ENCODE peak calls at places on chromosomes 13 and 19, in seven cellular contexts. G is neural crest cell, B is MCF 10A, O is mucosa of descending colon, X is RWPE1, P is mesothelial cell of epicardium, D is IMR-90. A is an unnamed sample.
A peak's percentile ranks its signal among the peaks of the same experiment; 100 is the strongest.

GRCh38 chr19:49430678-49431329 is 5.6 kb downstream of the GFY start:
- DNase-seq in O (no peak), P (no peak), D (no peak), B (peak; percentile 38), X (no peak), G (no peak), A (no peak)

GRCh38 chr19:35116085-35116801 is 620 bp downstream of the FXYD3 start:
- DNase-seq in P (no peak), D (no peak), X (peak; percentile 78), O (peak; percentile 90), G (no peak), B (peak; percentile 79), A (no peak)

GRCh38 chr19:46975918-46976782 is 43.5 kb upstream of the NPAS1 start:
- DNase-seq in P (peak; percentile 55), G (no peak), D (peak; percentile 93), O (peak; percentile 63), X (peak; percentile 65), B (peak; percentile 61), A (no peak)

GRCh38 chr19:9535934-9536333 is 2.5 kb downstream of the ZNF426 start:
- DNase-seq in P (no peak), X (no peak), G (no peak), B (no peak), D (no peak), O (no peak), A (no peak)

GRCh38 chr13:102487330-102487729 is 85.5 kb upstream of the FGF14 start:
- DNase-seq in O (no peak), G (no peak), D (no peak), P (no peak), B (no peak), X (no peak), A (no peak)

GRCh38 chr19:23098988-23099387 is 17.8 kb upstream of the ZNF730 start:
- DNase-seq in D (no peak), P (no peak), B (no peak), X (no peak), G (no peak), O (no peak), A (no peak)

GRCh38 chr13:37870895-37871550 is 1.5 kb upstream of the TRPC4 start:
- DNase-seq in X (peak; percentile 4), O (no peak), B (peak; percentile 13), G (no peak), D (peak; percentile 79), P (no peak), A (no peak)

GRCh38 chr19:30316560-30317106 is 55.6 kb upstream of the ZNF536 start:
- DNase-seq in G (no peak), P (no peak), O (no peak), D (no peak), X (no peak), B (no peak), A (no peak)

GRCh38 chr19:1040476-1041271 is 767 bp downstream of the ABCA7 start:
- DNase-seq in G (peak; percentile 79), B (peak; percentile 94), P (peak; percentile 90), X (peak; percentile 99), O (peak; percentile 93), D (peak; percentile 93), A (no peak)

GRCh38 chr13:114282143-114282685 is 813 bp downstream of the UPF3A start:
- DNase-seq in O (peak; percentile 46), X (peak; percentile 55), G (peak; percentile 27), P (peak; percentile 56), B (peak; percentile 79), D (peak; percentile 65), A (peak; percentile 74)

GRCh38 chr19:35249146-35249847 is 495 bp downstream of the LSR start:
- DNase-seq in X (peak; percentile 45), B (peak; percentile 26), D (no peak), O (peak; percentile 55), G (no peak), P (no peak), A (peak; percentile 64)

GRCh38 chr13:113599396-113599795 is 14.8 kb downstream of the TFDP1 start:
- DNase-seq in G (no peak), D (no peak), O (no peak), P (no peak), X (no peak), B (no peak), A (no peak)

GRCh38 chr19:58387338-58388174 is 487 bp downstream of the RPS5 start:
- DNase-seq in O (no peak), D (no peak), G (no peak), X (no peak), B (no peak), P (no peak), A (no peak)

GRCh38 chr13:30774214-30774730 is 38.9 kb downstream of the ALOX5AP start:
- DNase-seq in X (no peak), G (no peak), O (no peak), P (no peak), D (no peak), B (no peak), A (no peak)

GRCh38 chr19:46574533-46574932 is 26.6 kb upstream of the CALM3 start:
- DNase-seq in X (no peak), B (no peak), P (no peak), D (no peak), G (no peak), O (no peak), A (no peak)

GRCh38 chr13:51861728-51862300 is at the start of gene CCDC70:
- DNase-seq in X (peak; percentile 41), G (no peak), B (peak; percentile 21), O (no peak), P (no peak), D (peak; percentile 39), A (no peak)

GRCh38 chr19:49194408-49194807 is 36.8 kb downstream of the TRPM4 start:
- DNase-seq in B (no peak), O (no peak), D (no peak), P (no peak), X (no peak), G (no peak), A (no peak)

GRCh38 chr19:48963371-48964204 is 1.5 kb upstream of the FTL start:
- DNase-seq in X (peak; percentile 75), G (peak; percentile 54), D (peak; percentile 71), B (peak; percentile 54), O (peak; percentile 83), P (peak; percentile 76), A (peak; percentile 78)

DNA sequence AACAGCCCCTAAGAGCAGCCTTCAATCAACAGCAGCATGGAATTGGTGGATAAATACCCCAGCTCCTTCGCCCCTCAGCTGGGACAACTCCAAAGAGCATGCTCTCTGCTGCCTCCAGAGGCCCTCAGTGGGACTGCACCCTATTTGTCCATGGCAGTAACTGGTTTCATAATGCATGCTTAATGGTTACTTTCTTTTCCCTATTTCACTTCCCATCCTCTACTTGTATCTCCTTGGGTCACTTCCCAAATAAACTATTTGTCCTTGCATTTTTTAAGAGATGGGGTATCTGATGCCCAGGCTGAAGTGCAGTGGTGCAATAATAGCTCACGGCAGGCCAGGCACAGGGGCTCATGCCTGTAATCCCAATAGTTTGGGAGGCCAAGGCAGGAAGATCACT is 13.5 kb upstream of the TPM4 start:
- DNase-seq in X (peak; percentile 57), B (peak; percentile 57), P (no peak), D (no peak), O (peak; percentile 78), G (peak; percentile 66), A (no peak)
- TF ChIP-seq CTCF in X (peak; percentile 97), B (peak; percentile 87), P (peak; percentile 76), D (peak; percentile 63), O (peak; percentile 85), G (peak; percentile 80), A (peak; percentile 86)

GRCh38 chr19:7883796-7884570 is 4.3 kb upstream of the LRRC8E start:
- DNase-seq in P (no peak), G (no peak), D (peak; percentile 33), B (peak; percentile 56), X (no peak), O (no peak), A (no peak)
- TF ChIP-seq CTCF in P (no peak), G (no peak), D (no peak), B (no peak), X (no peak), O (no peak), A (no peak)

GRCh38 chr13:111981446-111982165 is 85.3 kb upstream of the SOX1 start:
- DNase-seq in D (no peak), G (no peak), O (no peak), B (no peak), X (no peak), P (no peak), A (peak; percentile 51)
- TF ChIP-seq CTCF in D (no peak), G (no peak), O (no peak), B (no peak), X (no peak), P (no peak), A (no peak)

DNA sequence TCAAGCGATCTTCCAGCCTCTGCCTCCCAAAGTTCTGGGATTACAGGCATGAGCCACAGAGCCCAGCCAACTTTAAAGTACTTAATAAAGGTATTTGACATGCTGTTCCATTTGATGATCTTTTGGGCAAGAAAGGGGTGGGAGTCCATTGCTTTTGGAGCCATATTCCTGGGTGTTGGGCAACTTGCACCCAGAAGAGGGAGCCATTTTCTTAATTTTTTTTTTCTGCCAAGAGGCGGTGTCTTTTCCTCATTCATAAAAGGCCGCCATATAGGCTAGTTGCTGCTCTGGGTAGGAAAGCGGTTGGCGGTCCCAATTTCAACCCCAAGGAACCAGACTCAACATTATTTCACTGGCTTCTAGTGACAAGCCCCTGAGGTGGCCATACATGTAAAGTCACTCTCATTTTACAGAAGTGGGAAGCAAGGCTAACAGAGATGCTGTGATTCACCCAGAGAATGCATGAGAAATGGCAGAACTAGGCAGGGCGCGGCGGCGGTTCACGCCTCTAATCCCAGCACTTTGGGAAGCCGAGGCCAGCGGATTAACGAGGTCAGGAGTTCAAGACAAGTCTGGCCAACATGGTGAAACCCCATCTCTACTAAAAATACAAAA is 139.6 kb downstream of the CACNA1A start:
- DNase-seq in B (peak; percentile 61), X (peak; percentile 58), P (no peak), G (peak; percentile 29), O (no peak), D (peak; percentile 31), A (no peak)
- TF ChIP-seq CTCF in B (peak; percentile 63), X (peak; percentile 55), P (peak; percentile 47), G (peak; percentile 59), O (no peak), D (peak; percentile 61), A (peak; percentile 76)

DNA sequence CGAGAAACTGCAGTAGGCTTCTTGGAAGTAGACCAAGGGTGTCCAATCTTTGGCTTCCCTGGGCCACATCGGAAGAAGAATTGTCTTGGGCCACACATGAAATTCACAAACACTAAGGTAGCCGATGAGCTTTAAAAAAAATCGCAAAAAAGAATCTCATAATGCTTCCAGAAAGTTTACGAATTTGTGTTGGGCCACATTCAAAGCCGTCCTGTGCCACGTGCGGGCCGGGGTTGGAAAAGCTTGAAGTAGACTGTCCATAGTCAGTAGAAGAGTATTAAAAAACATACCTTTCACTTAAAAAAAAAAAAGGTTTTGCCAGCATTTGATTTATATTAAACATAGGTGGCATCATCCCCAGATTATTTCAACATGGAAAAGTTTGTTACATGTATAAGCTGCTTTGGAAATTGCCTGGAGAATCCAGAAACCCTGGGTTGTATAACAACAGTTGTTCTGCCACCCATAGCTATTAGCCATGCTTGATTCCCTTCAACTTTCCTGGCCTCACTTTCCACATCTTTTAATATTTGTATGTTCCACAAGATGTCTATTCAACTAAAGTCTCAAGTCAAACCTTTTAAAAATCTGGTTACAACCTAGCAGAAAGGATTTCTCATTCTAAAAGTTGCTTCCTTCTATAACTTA is 1.0 kb downstream of the IFT88 start:
- DNase-seq in X (no peak), G (no peak), O (no peak), D (no peak), B (peak; percentile 17), P (no peak), A (no peak)
- TF ChIP-seq CTCF in X (no peak), G (no peak), O (no peak), D (no peak), B (no peak), P (no peak), A (no peak)

A was measured in type B pancreatic cell.